ENCODE peak calls at places on chromosomes 13 and 19, in ten cellular contexts. Q is choroid plexus epithelial cell, T is A673, Z is ovary, F is dorsolateral prefrontal cortex, S is ascending aorta, E is GM23338, V is AG04450, Y is AG04449, K is fibroblast of lung. G is an unnamed sample.

GRCh38 chr19:18590273-18591272 is 2.0 kb downstream of the REX1BD start:
- DNase-seq in Q (peak; percentile 87), T (peak; percentile 94), Z (no peak), F (peak; percentile 91), S (no peak), E (peak; percentile 99), V (no peak), Y (no peak), K (peak; percentile 82), G (no peak)

GRCh38 chr13:43786766-43787517 is at the start of gene ENOX1:
- DNase-seq in Q (peak; percentile 75), T (peak; percentile 91), Z (peak; percentile 76), F (peak; percentile 89), S (no peak), E (peak; percentile 77), V (peak; percentile 49), Y (no peak), K (peak; percentile 72), G (no peak)

GRCh38 chr19:9757544-9758501 is 10.7 kb downstream of the ZNF846 start:
- DNase-seq in Q (peak; percentile 8), T (no peak), Z (no peak), F (no peak), S (no peak), E (peak; percentile 28), V (no peak), Y (no peak), K (peak; percentile 4), G (no peak)

GRCh38 chr13:102460806-102461205 is 59.0 kb upstream of the FGF14 start:
- DNase-seq in Q (no peak), T (no peak), Z (no peak), F (no peak), S (no peak), E (no peak), V (no peak), Y (no peak), K (no peak), G (no peak)

GRCh38 chr13:101309014-101309619 is 107.2 kb downstream of the NALCN start:
- DNase-seq in Q (peak; percentile 83), T (no peak), Z (no peak), F (no peak), S (no peak), E (no peak), V (no peak), Y (peak; percentile 97), K (peak; percentile 98), G (no peak)

GRCh38 chr13:20126460-20127262 is 34.2 kb downstream of the GJA3 start:
- DNase-seq in Q (no peak), T (no peak), Z (no peak), F (peak; percentile 31), S (no peak), E (no peak), V (no peak), Y (no peak), K (no peak), G (no peak)

GRCh38 chr13:37595162-37595561 is 3.4 kb downstream of the POSTN start:
- DNase-seq in Q (peak; percentile 70), T (no peak), Z (no peak), F (no peak), S (no peak), E (peak; percentile 14), V (no peak), Y (no peak), K (peak; percentile 73), G (no peak)

GRCh38 chr13:75694742-75695141 is 58.6 kb downstream of the LMO7 start:
- DNase-seq in Q (no peak), T (no peak), Z (no peak), F (no peak), S (no peak), E (no peak), V (no peak), Y (no peak), K (no peak), G (no peak)

GRCh38 chr19:58511353-58512208 is at the start of gene SLC27A5:
- DNase-seq in Q (no peak), T (no peak), Z (no peak), F (no peak), S (no peak), E (no peak), V (no peak), Y (no peak), K (no peak), G (no peak)
- TF ChIP-seq CTCF in Q (no peak), T (no peak), Z (no peak), F (no peak), S (no peak), E (no peak), V (no peak), Y (no peak), K (no peak), G (no peak)

GRCh38 chr13:41015920-41016319 is 3.2 kb downstream of the ELF1 start:
- DNase-seq in Q (no peak), T (no peak), Z (no peak), F (no peak), S (no peak), E (no peak), V (no peak), Y (no peak), K (no peak), G (no peak)
- H3K4me3 ChIP-seq in Q (no peak overlapping the region), T (no peak overlapping the region), Z (no peak overlapping the region), F (no peak overlapping the region), S (no peak overlapping the region), E (no peak overlapping the region), V (no peak overlapping the region), Y (no peak overlapping the region), K (no peak overlapping the region), G (no peak overlapping the region)

GRCh38 chr13:113936566-113936965 is 37.3 kb downstream of the C13orf46 start:
- DNase-seq in Q (no peak), T (no peak), Z (no peak), F (no peak), S (no peak), E (no peak), V (no peak), Y (no peak), K (no peak), G (no peak)
- TF ChIP-seq CTCF in Q (no peak), T (no peak), Z (no peak), F (no peak), S (no peak), E (no peak), V (no peak), Y (no peak), K (no peak), G (no peak)

GRCh38 chr19:37243206-37243632 is 25.2 kb downstream of the ZNF383 start:
- DNase-seq in Q (no peak), T (no peak), Z (no peak), F (no peak), S (no peak), E (no peak), V (no peak), Y (no peak), K (no peak), G (no peak)
- H3K4me3 ChIP-seq in Q (no peak overlapping the region), T (no peak overlapping the region), Z (no peak overlapping the region), F (no peak overlapping the region), S (no peak overlapping the region), E (no peak overlapping the region), V (no peak overlapping the region), Y (no peak overlapping the region), K (no peak overlapping the region), G (no peak overlapping the region)